ENCODE peak calls at places on chromosome 2, in seven cellular contexts. M is uterus, A is cardiac muscle cell, I is spleen, Q is adipocyte, C is psoas muscle, U is endothelial cell of umbilical vein. J is an unnamed sample.
A peak's percentile ranks its signal among the peaks of the same experiment; 100 is the strongest.

GRCh38 chr2:21289994-21290393 is 166.2 kb downstream of the TDRD15 start:
- DNase-seq in M (no peak), A (no peak), I (no peak), Q (no peak), C (no peak), U (no peak), J (no peak)

GRCh38 chr2:9803023-9803805 is 40.1 kb upstream of the TAF1B start:
- DNase-seq in M (no peak), A (no peak), I (peak; percentile 63), Q (no peak), C (no peak), U (no peak), J (no peak)

GRCh38 chr2:72012886-72013574 is 134.6 kb downstream of the CYP26B1 start:
- DNase-seq in M (no peak), A (peak; percentile 18), I (no peak), Q (no peak), C (no peak), U (no peak), J (no peak)

GRCh38 chr2:197946562-197946961 is 142.2 kb downstream of the PLCL1 start:
- DNase-seq in M (peak; percentile 17), A (no peak), I (no peak), Q (peak; percentile 47), C (no peak), U (no peak), J (no peak)

GRCh38 chr2:188414412-188414811 is 122.7 kb downstream of the GULP1 start:
- DNase-seq in M (no peak), A (peak; percentile 62), I (no peak), Q (peak; percentile 71), C (no peak), U (no peak), J (no peak)

GRCh38 chr2:152558174-152559091 is 158.8 kb downstream of the PRPF40A start:
- DNase-seq in M (no peak), A (peak; percentile 93), I (no peak), Q (peak; percentile 75), C (no peak), U (no peak), J (peak; percentile 72)

GRCh38 chr2:237618449-237618848 is 8.9 kb upstream of the LRRFIP1 start:
- DNase-seq in M (no peak), A (peak; percentile 79), I (no peak), Q (peak; percentile 59), C (no peak), U (no peak), J (no peak)

GRCh38 chr2:70730730-70731129 is 37.3 kb downstream of the ADD2 start:
- DNase-seq in M (no peak), A (no peak), I (no peak), Q (no peak), C (no peak), U (no peak), J (no peak)

GRCh38 chr2:236083934-236084333 is 84.3 kb downstream of the GBX2 start:
- DNase-seq in M (no peak), A (no peak), I (no peak), Q (no peak), C (no peak), U (no peak), J (no peak)

GRCh38 chr2:54513364-54513715 is 57.2 kb downstream of the SPTBN1 start:
- DNase-seq in M (no peak), A (no peak), I (no peak), Q (peak; percentile 72), C (no peak), U (no peak), J (no peak)

GRCh38 chr2:134367915-134368911 is 114.3 kb downstream of the MGAT5 start:
- DNase-seq in M (no peak), A (peak; percentile 33), I (no peak), Q (peak; percentile 52), C (no peak), U (peak; percentile 14), J (no peak)

GRCh38 chr2:202773576-202773975 is 98.0 kb downstream of the ICA1L start:
- DNase-seq in M (no peak), A (no peak), I (no peak), Q (no peak), C (no peak), U (no peak), J (no peak)

GRCh38 chr2:173417801-173418200 is 63.1 kb downstream of the CDCA7 start:
- DNase-seq in M (no peak), A (no peak), I (no peak), Q (peak; percentile 50), C (no peak), U (no peak), J (no peak)

GRCh38 chr2:44120428-44120827 is 48.2 kb upstream of the PPM1B start:
- DNase-seq in M (no peak), A (peak; percentile 90), I (no peak), Q (peak; percentile 81), C (no peak), U (no peak), J (no peak)

GRCh38 chr2:77228379-77228778 is 293.8 kb downstream of the LRRTM4 start:
- DNase-seq in M (no peak), A (no peak), I (no peak), Q (no peak), C (no peak), U (no peak), J (no peak)

GRCh38 chr2:174121612-174122011 is 126.7 kb downstream of the OLA1 start:
- DNase-seq in M (no peak), A (no peak), I (no peak), Q (no peak), C (no peak), U (peak; percentile 34), J (no peak)

GRCh38 chr2:84906108-84906899 is 848 bp downstream of the TMSB10 start:
- DNase-seq in M (peak; percentile 34), A (no peak), I (peak; percentile 93), Q (peak; percentile 43), C (peak; percentile 38), U (peak; percentile 32), J (no peak)

GRCh38 chr2:239937866-239938640 is 87.1 kb downstream of the NDUFA10 start:
- DNase-seq in M (peak; percentile 3), A (no peak), I (peak; percentile 64), Q (no peak), C (no peak), U (no peak), J (no peak)
- H3K4me1 ChIP-seq in M (no peaks in the 10 kb centered on the region), A (no peaks in the 10 kb centered on the region), I (no peaks in the 10 kb centered on the region), Q (peaks cover 19% of the 10 kb centered on the region), C (no peaks in the 10 kb centered on the region), U (no peaks in the 10 kb centered on the region), J (no peaks in the 10 kb centered on the region)

GRCh38 chr2:128302744-128303067 is 16.0 kb downstream of the HS6ST1 start:
- DNase-seq in M (no peak), A (no peak), I (peak; percentile 73), Q (no peak), C (no peak), U (no peak), J (no peak)

GRCh38 chr2:128304330-128304714 is 14.3 kb downstream of the HS6ST1 start:
- DNase-seq in M (no peak), A (no peak), I (peak; percentile 70), Q (no peak), C (peak; percentile 4), U (no peak), J (no peak)

GRCh38 chr2:128303911-128304310 is 14.8 kb downstream of the HS6ST1 start:
- DNase-seq in M (no peak), A (no peak), I (no peak), Q (no peak), C (peak; percentile 11), U (no peak), J (no peak)

GRCh38 chr2:128302011-128302743 is 16.5 kb downstream of the HS6ST1 start:
- DNase-seq in M (no peak), A (no peak), I (peak; percentile 65), Q (no peak), C (peak; percentile 13), U (no peak), J (no peak)

GRCh38 chr2:128303095-128303791 is 15.4 kb downstream of the HS6ST1 start:
- DNase-seq in M (no peak), A (no peak), I (peak; percentile 58), Q (no peak), C (peak; percentile 10), U (no peak), J (no peak)
- H3K4me1 ChIP-seq in M (peaks cover 21% of the 10 kb centered on the region), A (peaks cover 14% of the 10 kb centered on the region), I (peaks cover 51% of the 10 kb centered on the region), Q (peaks cover 72% of the 10 kb centered on the region), C (peaks cover 45% of the 10 kb centered on the region), U (peaks cover 4% of the 10 kb centered on the region), J (peaks cover 12% of the 10 kb centered on the region)

GRCh38 chr2:114745700-114746099 is 303.3 kb downstream of the DPP10 start:
- DNase-seq in M (no peak), A (no peak), I (no peak), Q (no peak), C (no peak), U (no peak), J (no peak)
- H3K4me1 ChIP-seq in M (no peaks in the 10 kb centered on the region), A (no peaks in the 10 kb centered on the region), I (no peaks in the 10 kb centered on the region), Q (no peaks in the 10 kb centered on the region), C (no peaks in the 10 kb centered on the region), U (no peaks in the 10 kb centered on the region), J (no peaks in the 10 kb centered on the region)

DNA sequence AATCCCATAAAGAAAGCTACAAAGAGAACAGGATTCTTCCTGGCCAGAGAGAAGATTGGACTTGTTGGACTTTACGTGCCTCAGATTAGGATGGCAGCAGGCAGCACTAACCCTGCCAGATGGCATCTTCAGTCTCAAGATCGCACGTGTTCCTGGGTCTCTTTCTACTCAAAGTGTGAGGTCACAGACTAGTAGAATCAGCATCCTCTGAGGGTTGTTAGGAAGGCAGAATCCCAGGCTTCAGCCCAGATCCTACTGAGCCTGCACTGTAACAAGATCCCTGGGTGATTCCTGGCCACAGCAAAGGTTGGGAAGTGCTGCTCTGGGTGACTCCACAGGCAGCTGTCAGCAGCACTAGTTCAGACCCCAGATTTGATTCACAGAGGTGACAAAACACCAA is 39.4 kb downstream of the EPAS1 start:
- DNase-seq in M (no peak), A (no peak), I (no peak), Q (peak; percentile 56), C (peak; percentile 38), U (no peak), J (no peak)
- H3K4me1 ChIP-seq in M (peaks cover 21% of the 10 kb centered on the region), A (peaks cover 31% of the 10 kb centered on the region), I (peaks cover 15% of the 10 kb centered on the region), Q (peaks cover 83% of the 10 kb centered on the region), C (peaks cover 87% of the 10 kb centered on the region), U (peaks cover 32% of the 10 kb centered on the region), J (peaks cover under 1% of the 10 kb centered on the region)

GRCh38 chr2:218395456-218395825 is 4.2 kb upstream of the CTDSP1 start:
- DNase-seq in M (peak; percentile 54), A (no peak), I (peak; percentile 84), Q (no peak), C (no peak), U (no peak), J (no peak)
- H3K4me1 ChIP-seq in M (peaks cover 3% of the 10 kb centered on the region), A (no peaks in the 10 kb centered on the region), I (peaks cover 25% of the 10 kb centered on the region), Q (peaks cover 15% of the 10 kb centered on the region), C (peaks cover 11% of the 10 kb centered on the region), U (peaks cover 26% of the 10 kb centered on the region), J (peaks cover 27% of the 10 kb centered on the region)

GRCh38 chr2:68730828-68731227 is 3.8 kb upstream of the ARHGAP25 start:
- DNase-seq in M (no peak), A (no peak), I (no peak), Q (peak; percentile 16), C (no peak), U (no peak), J (no peak)
- H3K4me1 ChIP-seq in M (no peaks in the 10 kb centered on the region), A (no peaks in the 10 kb centered on the region), I (peaks cover 32% of the 10 kb centered on the region), Q (peaks cover 7% of the 10 kb centered on the region), C (no peaks in the 10 kb centered on the region), U (no peaks in the 10 kb centered on the region), J (no peaks in the 10 kb centered on the region)